ENCODE peak calls at places on chromosome 12, in six cellular contexts. G is BE2C, F is Peyer's patch, X is spleen, Y is mesendoderm, H is PC-3. J is an unnamed sample.

GRCh38 chr12:127006972-127007371 is 1260.0 kb upstream of the TMEM132C start:
- DNase-seq in H (no peak), F (no peak), X (no peak), Y (no peak), G (no peak), J (no peak)

GRCh38 chr12:47164730-47165439 is 85.1 kb upstream of the AMIGO2 start:
- DNase-seq in Y (no peak), X (no peak), G (no peak), H (peak; percentile 21), F (no peak), J (no peak)

GRCh38 chr12:106369624-106370346 is 12.2 kb downstream of the POLR3B start:
- DNase-seq in X (no peak), F (no peak), Y (no peak), H (peak; percentile 86), G (no peak), J (no peak)

GRCh38 chr12:106170285-106170684 is 31.5 kb upstream of the NUAK1 start:
- DNase-seq in F (no peak), X (no peak), G (no peak), H (peak; percentile 80), Y (no peak), J (peak; percentile 12)

GRCh38 chr12:85441740-85442139 is 161.7 kb downstream of the ALX1 start:
- DNase-seq in G (no peak), H (peak; percentile 33), Y (no peak), X (no peak), F (no peak), J (peak; percentile 19)

GRCh38 chr12:93378373-93379310 is 917 bp downstream of the NUDT4 start:
- DNase-seq in Y (peak; percentile 75), H (peak; percentile 51), G (peak; percentile 52), F (peak; percentile 75), X (peak; percentile 87), J (peak; percentile 52)

GRCh38 chr12:19410639-19411184 is 28.6 kb upstream of the AEBP2 start:
- DNase-seq in H (no peak), F (no peak), Y (no peak), X (no peak), G (no peak), J (no peak)

GRCh38 chr12:113873741-113874140 is 92.4 kb downstream of the RBM19 start:
- DNase-seq in G (no peak), Y (no peak), F (no peak), X (no peak), H (no peak), J (no peak)

GRCh38 chr12:74847169-74847568 is 309.5 kb downstream of the ATXN7L3B start:
- DNase-seq in G (no peak), X (no peak), H (no peak), Y (no peak), F (no peak), J (no peak)

GRCh38 chr12:132148368-132149045 is 4.2 kb downstream of the NOC4L start:
- DNase-seq in Y (no peak), X (peak; percentile 67), G (no peak), H (no peak), F (no peak), J (no peak)

GRCh38 chr12:123075092-123075491 is 75.8 kb downstream of the PITPNM2 start:
- DNase-seq in Y (no peak), F (no peak), H (no peak), X (no peak), G (no peak), J (no peak)
- H3K4me1 ChIP-seq in Y (no peaks in the 10 kb centered on the region), F (peaks cover 17% of the 10 kb centered on the region), H (peaks cover 28% of the 10 kb centered on the region), X (peaks cover 70% of the 10 kb centered on the region), G (peaks cover 9% of the 10 kb centered on the region), J (peaks cover 10% of the 10 kb centered on the region)

DNA sequence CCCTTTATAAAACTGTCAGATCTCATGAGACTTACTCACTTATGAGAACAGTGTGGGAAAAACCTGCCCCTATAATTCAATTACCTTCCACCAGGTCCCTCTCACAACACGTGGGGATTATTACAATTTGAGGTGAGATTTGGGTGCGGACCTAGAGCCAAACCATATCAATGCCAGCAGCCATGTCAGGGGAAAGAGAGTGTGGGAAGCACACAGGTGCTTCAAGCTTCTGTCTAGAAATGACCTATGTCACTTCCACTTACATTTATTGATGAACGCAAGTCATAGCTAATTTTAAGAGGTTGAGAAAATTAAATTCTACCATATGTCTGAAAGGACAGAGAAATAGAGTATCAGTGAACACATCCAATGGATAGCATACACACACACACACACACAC is 32.5 kb upstream of the E2F7 start:
- DNase-seq in Y (no peak), H (no peak), X (no peak), G (no peak), F (no peak), J (no peak)
- H3K4me1 ChIP-seq in Y (no peaks in the 10 kb centered on the region), H (peaks cover 8% of the 10 kb centered on the region), X (no peaks in the 10 kb centered on the region), G (no peaks in the 10 kb centered on the region), F (no peaks in the 10 kb centered on the region), J (peaks cover 9% of the 10 kb centered on the region)

GRCh38 chr12:6221146-6221545 is 20.9 kb downstream of the CD9 start:
- DNase-seq in H (no peak), X (no peak), Y (no peak), G (no peak), F (no peak), J (no peak)
- H3K4me1 ChIP-seq in H (peaks cover 65% of the 10 kb centered on the region), X (peaks cover 33% of the 10 kb centered on the region), Y (peaks cover 9% of the 10 kb centered on the region), G (peaks cover 6% of the 10 kb centered on the region), F (no peaks in the 10 kb centered on the region), J (peaks cover 6% of the 10 kb centered on the region)

GRCh38 chr12:116137318-116137717 is 140.2 kb downstream of the MED13L start:
- DNase-seq in H (no peak), X (no peak), Y (no peak), G (no peak), F (no peak), J (no peak)

GRCh38 chr12:116140559-116140958 is 136.9 kb downstream of the MED13L start:
- DNase-seq in F (no peak), X (no peak), H (no peak), G (no peak), Y (no peak), J (no peak)

GRCh38 chr12:116136340-116136739 is 141.2 kb downstream of the MED13L start:
- DNase-seq in X (no peak), F (no peak), G (no peak), H (peak; percentile 60), Y (no peak), J (no peak)

GRCh38 chr12:116138781-116139180 is 138.7 kb downstream of the MED13L start:
- DNase-seq in F (no peak), X (no peak), G (no peak), Y (no peak), H (no peak), J (no peak)

DNA sequence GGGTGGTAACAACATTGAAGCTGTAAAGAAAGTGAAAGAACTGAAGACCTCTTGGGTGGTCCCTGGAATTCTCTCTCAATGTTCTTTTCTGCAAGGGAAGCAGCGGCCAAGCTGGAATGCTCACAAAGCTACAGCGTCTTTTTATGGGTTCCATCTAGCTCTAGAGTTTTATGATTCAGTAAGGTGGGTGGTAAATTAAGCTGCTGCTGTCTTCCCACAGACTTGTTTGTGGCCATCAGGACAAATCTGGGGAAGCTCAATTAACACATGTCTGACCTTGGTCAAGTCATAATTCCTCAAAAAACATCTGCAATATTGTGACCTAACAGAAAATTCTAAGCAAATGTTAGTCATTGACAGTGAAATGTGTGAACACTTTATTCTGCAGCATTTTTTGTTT is 139.1 kb downstream of the MED13L start:
- DNase-seq in G (no peak), H (no peak), X (no peak), F (no peak), Y (no peak), J (peak; percentile 77)
- H3K4me1 ChIP-seq in G (peaks cover 44% of the 10 kb centered on the region), H (peaks cover 51% of the 10 kb centered on the region), X (peaks cover 100% of the 10 kb centered on the region), F (no peaks in the 10 kb centered on the region), Y (peaks cover 5% of the 10 kb centered on the region), J (peaks cover 50% of the 10 kb centered on the region)

GRCh38 chr12:116133149-116133548 is 144.3 kb downstream of the MED13L start:
- DNase-seq in X (no peak), Y (no peak), H (peak; percentile 43), G (no peak), F (no peak), J (no peak)

GRCh38 chr12:116141110-116141832 is 136.2 kb downstream of the MED13L start:
- DNase-seq in G (peak; percentile 52), H (peak; percentile 41), X (no peak), F (no peak), Y (no peak), J (no peak)

GRCh38 chr12:116130431-116130830 is 147.1 kb downstream of the MED13L start:
- DNase-seq in F (no peak), H (no peak), G (no peak), Y (peak; percentile 87), X (no peak), J (peak; percentile 65)

GRCh38 chr12:116133609-116134214 is 143.8 kb downstream of the MED13L start:
- DNase-seq in G (no peak), Y (no peak), H (no peak), F (no peak), X (no peak), J (no peak)

DNA sequence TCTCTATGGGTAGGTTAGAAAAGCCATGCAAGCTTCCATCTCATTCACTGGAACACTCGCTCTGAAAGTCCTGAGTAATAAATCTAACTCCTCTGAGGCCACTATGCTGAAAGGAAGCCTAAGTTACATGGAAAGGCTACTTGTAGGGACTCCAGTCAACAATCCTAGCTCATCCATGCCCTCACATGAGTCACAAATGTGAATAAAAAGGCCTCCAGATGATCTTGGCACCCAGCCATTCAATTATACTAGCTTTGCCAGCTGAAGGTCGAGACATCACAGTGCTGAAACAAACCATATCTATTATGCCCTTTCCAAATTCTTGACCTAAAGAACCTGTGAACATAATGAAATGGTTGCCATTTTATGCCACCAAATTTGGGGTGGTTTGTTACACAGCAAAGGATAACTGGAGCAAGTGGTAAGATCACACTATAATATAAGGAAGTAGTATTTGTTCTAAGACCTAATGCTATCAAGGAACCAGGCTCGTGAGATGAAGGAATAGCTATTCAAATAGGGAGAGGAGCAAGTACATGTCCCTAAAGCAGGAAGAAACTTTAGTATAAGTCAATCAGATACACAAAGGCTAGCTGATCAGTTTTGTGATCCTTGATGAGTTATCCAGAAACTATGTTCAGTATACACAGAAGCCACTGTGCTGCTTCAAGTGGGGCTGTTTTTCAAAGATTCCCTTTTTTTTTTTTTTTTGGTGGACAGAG is 142.1 kb downstream of the MED13L start:
- DNase-seq in G (peak; percentile 69), X (no peak), F (no peak), H (peak; percentile 93), Y (no peak), J (peak; percentile 37)
- H3K4me1 ChIP-seq in G (peaks cover 39% of the 10 kb centered on the region), X (peaks cover 100% of the 10 kb centered on the region), F (peaks cover 3% of the 10 kb centered on the region), H (peaks cover 39% of the 10 kb centered on the region), Y (peaks cover 5% of the 10 kb centered on the region), J (peaks cover 53% of the 10 kb centered on the region)

GRCh38 chr12:95205685-95206084 is 11.6 kb downstream of the FGD6 start:
- DNase-seq in H (peak; percentile 80), X (no peak), G (no peak), F (no peak), Y (peak; percentile 84), J (no peak)
- H3K4me1 ChIP-seq in H (peaks cover 57% of the 10 kb centered on the region), X (peaks cover 51% of the 10 kb centered on the region), G (peaks cover 4% of the 10 kb centered on the region), F (no peaks in the 10 kb centered on the region), Y (peaks cover 23% of the 10 kb centered on the region), J (peaks cover 12% of the 10 kb centered on the region)

J was measured in SJCRH30.